ENCODE peak calls at places on chromosomes 11 and 22, in five cellular contexts. One of them, this sample, is unnamed.

GRCh38 chr11:62805991-62806441 is 776 bp upstream of the NXF1 start:
- DNase-seq in endothelial cell of umbilical vein: no peak
- DNase-seq in HCT116: no peak
- DNase-seq in HepG2: no peak
- DNase-seq in spleen: no peak
- DNase-seq in this sample: no peak

GRCh38 chr11:112790286-112790685 is 170.9 kb upstream of the NCAM1 start:
- DNase-seq in endothelial cell of umbilical vein: no peak
- DNase-seq in HCT116: no peak
- DNase-seq in HepG2: no peak
- DNase-seq in spleen: no peak
- DNase-seq in this sample: no peak

GRCh38 chr11:4134844-4135243 is 40.2 kb downstream of the RRM1 start:
- DNase-seq in endothelial cell of umbilical vein: peak; percentile 79
- DNase-seq in spleen: no peak
- DNase-seq in HepG2: peak; percentile 51
- DNase-seq in HCT116: no peak
- DNase-seq in this sample: no peak

GRCh38 chr22:23219787-23220484 is 39.6 kb downstream of the BCR start:
- DNase-seq in HCT116: no peak
- DNase-seq in spleen: peak; percentile 89
- DNase-seq in endothelial cell of umbilical vein: peak; percentile 73
- DNase-seq in HepG2: no peak
- DNase-seq in this sample: no peak

GRCh38 chr11:117959438-117960149 is 26.6 kb upstream of the IL10RA start:
- DNase-seq in HepG2: no peak
- DNase-seq in HCT116: no peak
- DNase-seq in endothelial cell of umbilical vein: no peak
- DNase-seq in spleen: no peak
- DNase-seq in this sample: no peak

GRCh38 chr11:11988099-11988651 is 20.3 kb downstream of the DKK3 start:
- DNase-seq in HepG2: no peak
- DNase-seq in spleen: no peak
- DNase-seq in endothelial cell of umbilical vein: peak; percentile 83
- DNase-seq in HCT116: no peak
- DNase-seq in this sample: no peak

GRCh38 chr11:117902001-117902855 is 25.8 kb upstream of the FXYD6 start:
- DNase-seq in spleen: no peak
- DNase-seq in endothelial cell of umbilical vein: no peak
- DNase-seq in HepG2: no peak
- DNase-seq in HCT116: no peak
- DNase-seq in this sample: no peak

GRCh38 chr22:35424761-35425160 is 24.8 kb downstream of the MCM5 start:
- DNase-seq in HCT116: no peak
- DNase-seq in endothelial cell of umbilical vein: no peak
- DNase-seq in HepG2: no peak
- DNase-seq in spleen: no peak
- DNase-seq in this sample: no peak

GRCh38 chr22:24160546-24160945 is 20.7 kb upstream of the SUSD2 start:
- DNase-seq in spleen: no peak
- DNase-seq in HCT116: no peak
- DNase-seq in endothelial cell of umbilical vein: no peak
- DNase-seq in HepG2: no peak
- DNase-seq in this sample: no peak

GRCh38 chr11:17550455-17551346 is 3.6 kb downstream of the OTOG start:
- DNase-seq in HCT116: no peak
- DNase-seq in endothelial cell of umbilical vein: no peak
- DNase-seq in spleen: peak; percentile 49
- DNase-seq in HepG2: no peak
- DNase-seq in this sample: no peak

GRCh38 chr22:41021655-41022454 is 70.5 kb upstream of the EP300 start:
- DNase-seq in HCT116: peak; percentile 41
- DNase-seq in spleen: peak; percentile 93
- DNase-seq in HepG2: peak; percentile 36
- DNase-seq in endothelial cell of umbilical vein: peak; percentile 17
- DNase-seq in this sample: no peak

GRCh38 chr22:40594924-40595323 is 41.6 kb downstream of the MRTFA start:
- DNase-seq in endothelial cell of umbilical vein: no peak
- DNase-seq in spleen: no peak
- DNase-seq in HCT116: no peak
- DNase-seq in HepG2: peak; percentile 33
- DNase-seq in this sample: no peak

GRCh38 chr22:48863965-48864538 is 963.6 kb downstream of the BRD1 start:
- DNase-seq in HCT116: no peak
- DNase-seq in endothelial cell of umbilical vein: no peak
- DNase-seq in spleen: peak; percentile 63
- DNase-seq in HepG2: no peak
- DNase-seq in this sample: no peak

GRCh38 chr11:61007971-61008896 is 36.8 kb downstream of the CD6 start:
- DNase-seq in endothelial cell of umbilical vein: no peak
- DNase-seq in HCT116: no peak
- DNase-seq in spleen: no peak
- DNase-seq in HepG2: no peak
- DNase-seq in this sample: no peak

GRCh38 chr11:8841899-8842298 is 69.1 kb upstream of the AKIP1 start:
- DNase-seq in HepG2: peak; percentile 27
- DNase-seq in endothelial cell of umbilical vein: peak; percentile 25
- DNase-seq in HCT116: no peak
- DNase-seq in spleen: no peak
- DNase-seq in this sample: no peak

GRCh38 chr22:18048441-18048898 is 24.1 kb upstream of the MICAL3 start:
- DNase-seq in endothelial cell of umbilical vein: no peak
- DNase-seq in HepG2: no peak
- DNase-seq in spleen: peak; percentile 72
- DNase-seq in HCT116: no peak
- DNase-seq in this sample: no peak

GRCh38 chr11:76776472-76776871 is 6.7 kb upstream of the TSKU start:
- DNase-seq in endothelial cell of umbilical vein: no peak
- DNase-seq in spleen: no peak
- DNase-seq in HCT116: no peak
- DNase-seq in HepG2: no peak
- DNase-seq in this sample: no peak

GRCh38 chr11:8785457-8785856 is 102.9 kb downstream of the RPL27A start:
- DNase-seq in HCT116: no peak
- DNase-seq in HepG2: no peak
- DNase-seq in spleen: no peak
- DNase-seq in endothelial cell of umbilical vein: no peak
- DNase-seq in this sample: no peak

GRCh38 chr11:1200611-1201191 is 22.2 kb upstream of the MUC5B start:
- DNase-seq in HepG2: no peak
- DNase-seq in HCT116: no peak
- DNase-seq in spleen: peak; percentile 58
- DNase-seq in endothelial cell of umbilical vein: no peak
- DNase-seq in this sample: no peak

GRCh38 chr11:73622920-73623593 is 23.3 kb upstream of the PLEKHB1 start:
- DNase-seq in HepG2: no peak
- DNase-seq in spleen: no peak
- DNase-seq in endothelial cell of umbilical vein: no peak
- DNase-seq in HCT116: no peak
- DNase-seq in this sample: no peak

GRCh38 chr11:114091791-114092397 is 32.4 kb downstream of the ZBTB16 start:
- DNase-seq in HCT116: no peak
- DNase-seq in endothelial cell of umbilical vein: peak; percentile 41
- DNase-seq in HepG2: peak; percentile 49
- DNase-seq in spleen: no peak
- DNase-seq in this sample: no peak
- H3K4me1 ChIP-seq in HCT116: no peaks in the 10 kb centered on the region
- H3K4me1 ChIP-seq in endothelial cell of umbilical vein: peaks cover 29% of the 10 kb centered on the region
- H3K4me1 ChIP-seq in HepG2: peaks cover 25% of the 10 kb centered on the region
- H3K4me1 ChIP-seq in spleen: peaks cover 96% of the 10 kb centered on the region
- H3K4me1 ChIP-seq in this sample: no peaks in the 10 kb centered on the region

GRCh38 chr22:20582520-20583361 is 75.3 kb downstream of the MED15 start:
- DNase-seq in endothelial cell of umbilical vein: no peak
- DNase-seq in HCT116: no peak
- DNase-seq in spleen: peak; percentile 56
- DNase-seq in HepG2: no peak
- DNase-seq in this sample: no peak
- TF ChIP-seq POLR2AphosphoS5 in endothelial cell of umbilical vein: no peak
- TF ChIP-seq POLR2AphosphoS5 in HCT116: no peak
- TF ChIP-seq POLR2AphosphoS5 in spleen: no peak
- TF ChIP-seq POLR2AphosphoS5 in HepG2: no peak
- TF ChIP-seq POLR2AphosphoS5 in this sample: no peak

GRCh38 chr11:68844376-68844775 is 2.7 kb upstream of the CPT1A start:
- DNase-seq in HepG2: no peak
- DNase-seq in endothelial cell of umbilical vein: no peak
- DNase-seq in spleen: no peak
- DNase-seq in HCT116: no peak
- DNase-seq in this sample: no peak

GRCh38 chr11:68844801-68845200 is 3.1 kb upstream of the CPT1A start:
- DNase-seq in endothelial cell of umbilical vein: no peak
- DNase-seq in HCT116: no peak
- DNase-seq in spleen: no peak
- DNase-seq in HepG2: no peak
- DNase-seq in this sample: no peak

GRCh38 chr11:68842427-68843051 is 823 bp upstream of the CPT1A start:
- DNase-seq in HepG2: no peak
- DNase-seq in endothelial cell of umbilical vein: no peak
- DNase-seq in spleen: peak; percentile 84
- DNase-seq in HCT116: no peak
- DNase-seq in this sample: no peak

GRCh38 chr11:68843052-68843561 is 1.4 kb upstream of the CPT1A start:
- DNase-seq in HCT116: no peak
- DNase-seq in HepG2: no peak
- DNase-seq in endothelial cell of umbilical vein: peak; percentile 37
- DNase-seq in spleen: peak; percentile 81
- DNase-seq in this sample: no peak

GRCh38 chr11:68843703-68844312 is 2.1 kb upstream of the CPT1A start:
- DNase-seq in endothelial cell of umbilical vein: no peak
- DNase-seq in HCT116: peak; percentile 67
- DNase-seq in HepG2: peak; percentile 67
- DNase-seq in spleen: peak; percentile 96
- DNase-seq in this sample: no peak
- H3K4me3 ChIP-seq in endothelial cell of umbilical vein: no peak overlapping the region
- H3K4me3 ChIP-seq in HCT116: peak overlapping the region; percentile 41
- H3K4me3 ChIP-seq in HepG2: peak overlapping the region; percentile 46
- H3K4me3 ChIP-seq in spleen: peak overlapping the region; percentile 89
- H3K4me3 ChIP-seq in this sample: peak overlapping the region; percentile 70

DNA sequence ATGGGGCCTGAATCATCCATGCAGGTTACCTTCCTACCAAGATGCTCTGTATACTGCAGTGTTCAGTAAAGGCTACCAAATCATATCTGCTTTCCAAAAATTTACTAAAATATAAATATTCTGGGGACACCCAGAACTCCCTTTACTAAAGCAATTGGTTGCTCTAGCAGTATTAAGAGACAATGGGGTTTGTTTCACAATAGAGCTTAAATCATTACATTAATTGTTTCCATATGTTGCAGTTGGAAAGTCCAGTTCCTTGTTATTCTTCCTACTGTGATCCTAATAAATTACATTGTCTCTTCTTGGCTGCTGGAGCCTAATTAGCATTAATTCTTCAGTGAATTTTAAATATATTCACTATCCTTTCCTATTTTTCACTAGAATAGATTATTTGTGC is 316.0 kb upstream of the MTNR1B start:
- DNase-seq in HepG2: no peak
- DNase-seq in spleen: no peak
- DNase-seq in endothelial cell of umbilical vein: no peak
- DNase-seq in HCT116: no peak
- DNase-seq in this sample: no peak
- H3K4me1 ChIP-seq in HepG2: no peaks in the 10 kb centered on the region
- H3K4me1 ChIP-seq in spleen: no peaks in the 10 kb centered on the region
- H3K4me1 ChIP-seq in endothelial cell of umbilical vein: no peaks in the 10 kb centered on the region
- H3K4me1 ChIP-seq in HCT116: no peaks in the 10 kb centered on the region
- H3K4me1 ChIP-seq in this sample: no peaks in the 10 kb centered on the region

GRCh38 chr11:57499413-57499982 is 16.0 kb downstream of the SLC43A1 start:
- DNase-seq in HepG2: peak; percentile 84
- DNase-seq in HCT116: peak; percentile 61
- DNase-seq in spleen: peak; percentile 95
- DNase-seq in endothelial cell of umbilical vein: peak; percentile 97
- DNase-seq in this sample: no peak
- TF ChIP-seq POLR2AphosphoS5 in HepG2: no peak
- TF ChIP-seq POLR2AphosphoS5 in HCT116: peak; percentile 64
- TF ChIP-seq POLR2AphosphoS5 in spleen: peak; percentile 83
- TF ChIP-seq POLR2AphosphoS5 in endothelial cell of umbilical vein: peak; percentile 66
- TF ChIP-seq POLR2AphosphoS5 in this sample: no peak

DNA sequence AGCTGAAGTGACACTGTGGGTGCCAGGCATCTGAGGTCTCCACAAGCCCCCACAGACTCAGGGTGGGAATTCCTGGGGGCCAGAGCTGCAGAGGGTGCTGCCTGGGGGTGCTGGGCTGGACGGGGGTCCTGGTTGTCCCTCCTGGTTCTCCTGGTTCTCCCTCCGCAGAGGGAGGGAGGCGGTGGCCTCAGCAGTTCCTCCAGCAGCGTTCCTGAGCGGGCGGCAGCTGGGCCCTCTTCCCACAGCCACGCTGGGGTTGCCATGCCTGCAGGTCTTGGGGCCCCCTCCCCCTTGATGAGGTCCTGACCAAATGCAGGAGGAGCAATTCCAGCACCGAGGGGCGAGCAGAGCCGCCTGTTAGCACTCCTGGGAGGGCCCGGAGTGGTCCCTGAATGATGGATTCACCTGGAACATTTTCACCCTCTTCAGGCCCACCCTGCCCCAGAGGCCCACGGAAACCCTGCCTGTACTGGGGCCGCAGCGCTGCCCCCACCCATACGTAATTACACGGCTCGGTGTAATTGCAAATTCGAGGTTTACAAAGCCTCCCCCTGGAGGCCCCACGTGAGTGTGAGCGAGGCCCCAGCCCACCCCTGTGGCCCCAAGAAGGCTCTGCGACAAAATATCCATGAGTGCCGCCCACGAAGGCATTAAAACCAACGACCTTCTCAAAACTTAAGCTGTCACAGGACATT is 635 bp downstream of the C11orf21 start:
- DNase-seq in spleen: peak; percentile 85
- DNase-seq in HepG2: no peak
- DNase-seq in HCT116: no peak
- DNase-seq in endothelial cell of umbilical vein: no peak
- DNase-seq in this sample: no peak
- H3K4me3 ChIP-seq in spleen: peak overlapping the region; percentile 39
- H3K4me3 ChIP-seq in HepG2: no peak overlapping the region
- H3K4me3 ChIP-seq in HCT116: no peak overlapping the region
- H3K4me3 ChIP-seq in endothelial cell of umbilical vein: no peak overlapping the region
- H3K4me3 ChIP-seq in this sample: no peak overlapping the region

GRCh38 chr22:20526628-20527355 is 19.4 kb downstream of the MED15 start:
- DNase-seq in HCT116: no peak
- DNase-seq in spleen: no peak
- DNase-seq in endothelial cell of umbilical vein: peak; percentile 55
- DNase-seq in HepG2: no peak
- DNase-seq in this sample: no peak
- H3K4me1 ChIP-seq in HCT116: peaks cover 75% of the 10 kb centered on the region
- H3K4me1 ChIP-seq in spleen: peaks cover 75% of the 10 kb centered on the region
- H3K4me1 ChIP-seq in endothelial cell of umbilical vein: peaks cover 59% of the 10 kb centered on the region
- H3K4me1 ChIP-seq in HepG2: peaks cover 58% of the 10 kb centered on the region
- H3K4me1 ChIP-seq in this sample: peaks cover 32% of the 10 kb centered on the region